ENCODE peak calls at places on chromosomes 6 and 20, in nine cellular contexts. D is NCI-H1436; L is activated CD4-positive, CD25-positive, alpha-beta regulatory T cell treated with anti-CD3 and anti-CD28 coated beads, Interleukin-2, amount 50 U/mL, for 16 hours; I is neuronal stem cell; U is GM10248; O is heart left ventricle; Y is fibroblast of gingiva; Z is Ammon's horn; E is SK-N-SH. T is an unnamed sample.

GRCh38 chr6:38783436-38784228 is 68.5 kb downstream of the DNAH8 start:
- DNase-seq in I (no peak), L (no peak), Y (no peak), Z (no peak), O (no peak), E (no peak), D (no peak), U (no peak), T (no peak)

GRCh38 chr20:62764156-62764935 is 31.9 kb upstream of the MRGBP start:
- DNase-seq in I (no peak), O (no peak), L (no peak), E (no peak), U (no peak), Z (no peak), D (no peak), Y (no peak), T (no peak)

GRCh38 chr6:112253842-112254816 is at the start of gene LAMA4:
- DNase-seq in E (peak; percentile 64), O (peak; percentile 66), Z (peak; percentile 46), L (no peak), I (peak; percentile 32), Y (peak; percentile 74), U (peak; percentile 15), D (peak; percentile 32), T (peak; percentile 64)

GRCh38 chr6:25053875-25054371 is 118.2 kb upstream of the RIPOR2 start:
- DNase-seq in Z (no peak), U (peak; percentile 48), D (peak; percentile 21), O (no peak), E (no peak), I (no peak), Y (peak; percentile 76), L (no peak), T (peak; percentile 47)

GRCh38 chr6:42331019-42331418 is 113.4 kb upstream of the MRPS10 start:
- DNase-seq in L (no peak), E (no peak), Z (no peak), D (no peak), O (no peak), I (no peak), Y (no peak), U (no peak), T (no peak)

GRCh38 chr6:90870561-90870960 is 283.7 kb upstream of the MAP3K7 start:
- DNase-seq in I (no peak), D (no peak), L (no peak), Y (no peak), U (no peak), O (no peak), Z (no peak), E (no peak), T (no peak)

GRCh38 chr6:56491606-56492328 is 150.9 kb downstream of the DST start:
- DNase-seq in I (no peak), L (no peak), Z (no peak), Y (peak; percentile 30), U (no peak), D (no peak), E (no peak), O (peak; percentile 69), T (peak; percentile 2)

GRCh38 chr6:100346828-100347227 is 117.9 kb downstream of the SIM1 start:
- DNase-seq in D (no peak), U (no peak), I (no peak), E (no peak), L (no peak), Y (peak; percentile 71), Z (no peak), O (no peak), T (peak; percentile 66)

GRCh38 chr6:4316867-4317400 is 181.6 kb upstream of the ECI2 start:
- DNase-seq in L (no peak), U (no peak), O (peak; percentile 70), Y (peak; percentile 54), E (no peak), D (no peak), I (no peak), Z (peak; percentile 56), T (peak; percentile 95)

GRCh38 chr6:73969982-73970960 is 274.3 kb downstream of the CD109 start:
- DNase-seq in L (no peak), D (peak; percentile 10), I (peak; percentile 67), Y (peak; percentile 60), O (no peak), E (peak; percentile 11), Z (peak; percentile 51), U (peak; percentile 11), T (peak; percentile 61)

GRCh38 chr20:45817652-45818194 is 5.3 kb downstream of the UBE2C start:
- DNase-seq in I (no peak), U (no peak), Z (no peak), E (no peak), O (no peak), Y (peak; percentile 84), D (no peak), L (no peak), T (peak; percentile 87)

GRCh38 chr20:33697129-33697528 is 10.9 kb upstream of the E2F1 start:
- DNase-seq in E (peak; percentile 42), O (peak; percentile 49), D (no peak), Y (peak; percentile 78), U (no peak), I (no peak), Z (peak; percentile 87), L (no peak), T (peak; percentile 25)

GRCh38 chr6:14984454-14984853 is 261.4 kb upstream of the JARID2 start:
- DNase-seq in Z (peak; percentile 8), D (no peak), I (no peak), O (peak; percentile 21), L (no peak), Y (peak; percentile 22), E (no peak), U (no peak), T (peak; percentile 45)

GRCh38 chr20:33576432-33576883 is 85.7 kb upstream of the C20orf144 start:
- DNase-seq in U (no peak), Z (peak; percentile 66), E (peak; percentile 51), Y (no peak), O (no peak), I (no peak), D (no peak), L (no peak), T (no peak)

GRCh38 chr6:157121897-157122296 is 201.4 kb downstream of the TMEM242 start:
- DNase-seq in Z (no peak), E (no peak), U (no peak), D (no peak), O (no peak), L (no peak), Y (peak; percentile 18), I (no peak), T (no peak)

GRCh38 chr20:10527781-10528180 is 92.7 kb downstream of the SLX4IP start:
- DNase-seq in D (no peak), I (no peak), Z (no peak), E (no peak), O (no peak), U (no peak), L (no peak), Y (no peak), T (no peak)

GRCh38 chr6:119255492-119255891 is 94.1 kb downstream of the MAN1A1 start:
- DNase-seq in Z (no peak), E (no peak), Y (no peak), D (no peak), I (no peak), O (no peak), L (no peak), U (no peak), T (no peak)